ENCODE peak calls at places on chromosomes 11 and 22, in five cellular contexts. M is suprapubic skin, P is neural progenitor cell, U is tibial nerve, W is GM23338. H is an unnamed sample.

GRCh38 chr11:42034821-42035220 is 575.4 kb upstream of the LRRC4C start:
- DNase-seq in M (no peak), P (no peak), U (no peak), W (no peak), H (no peak)

GRCh38 chr11:94602430-94603372 is 35.5 kb downstream of the PIWIL4 start:
- DNase-seq in M (no peak), P (no peak), U (peak; percentile 55), W (peak; percentile 71), H (peak; percentile 59)

GRCh38 chr22:43077121-43077877 is 11.9 kb downstream of the TTLL1 start:
- DNase-seq in M (no peak), P (no peak), U (no peak), W (no peak), H (peak; percentile 27)

GRCh38 chr11:47130541-47130940 is 46.1 kb downstream of the ARFGAP2 start:
- DNase-seq in M (no peak), P (peak; percentile 46), U (peak; percentile 50), W (peak; percentile 52), H (peak; percentile 87)

GRCh38 chr11:60864856-60865513 is 2.4 kb upstream of the ZP1 start:
- DNase-seq in M (peak; percentile 41), P (no peak), U (no peak), W (no peak), H (no peak)

GRCh38 chr11:763549-764321 is 13.6 kb downstream of the GATD1 start:
- DNase-seq in M (no peak), P (no peak), U (no peak), W (no peak), H (no peak)

GRCh38 chr22:35761037-35761436 is 43.4 kb downstream of the APOL5 start:
- DNase-seq in M (no peak), P (no peak), U (no peak), W (peak; percentile 43), H (peak; percentile 16)

GRCh38 chr11:60563553-60564235 is 48.5 kb downstream of the MS4A13 start:
- DNase-seq in M (no peak), P (no peak), U (no peak), W (peak; percentile 46), H (peak; percentile 33)

GRCh38 chr11:19275496-19275895 is 34.8 kb upstream of the E2F8 start:
- DNase-seq in M (no peak), P (no peak), U (no peak), W (no peak), H (no peak)

GRCh38 chr22:40469181-40469580 is 98.8 kb downstream of the SGSM3 start:
- DNase-seq in M (no peak), P (no peak), U (no peak), W (no peak), H (no peak)

GRCh38 chr11:95149659-95150294 is 60.1 kb downstream of the ENDOD1 start:
- DNase-seq in M (no peak), P (peak; percentile 90), U (no peak), W (peak; percentile 69), H (peak; percentile 77)

GRCh38 chr22:23849009-23850006 is 8.4 kb upstream of the SLC2A11 start:
- DNase-seq in M (peak; percentile 90), P (peak; percentile 93), U (peak; percentile 75), W (peak; percentile 91), H (peak; percentile 84)

GRCh38 chr11:47215366-47215925 is 672 bp downstream of the DDB2 start:
- DNase-seq in M (no peak), P (peak; percentile 34), U (no peak), W (no peak), H (no peak)

GRCh38 chr11:62020661-62021060 is 53.2 kb upstream of the FTH1 start:
- DNase-seq in M (no peak), P (no peak), U (no peak), W (no peak), H (no peak)

GRCh38 chr11:103070142-103070541 is 21.8 kb downstream of the DCUN1D5 start:
- DNase-seq in M (no peak), P (no peak), U (no peak), W (no peak), H (no peak)

GRCh38 chr22:17772249-17772962 is 1.9 kb downstream of the BID start:
- DNase-seq in M (no peak), P (no peak), U (no peak), W (no peak), H (peak; percentile 25)

GRCh38 chr22:17773606-17774205 is 563 bp downstream of the BID start:
- DNase-seq in M (no peak), P (peak; percentile 89), U (no peak), W (peak; percentile 83), H (peak; percentile 58)

GRCh38 chr22:17774928-17775675 is 833 bp upstream of the BID start:
- DNase-seq in M (no peak), P (peak; percentile 30), U (no peak), W (no peak), H (no peak)

GRCh38 chr22:17774206-17774927 is at the start of gene BID:
- DNase-seq in M (no peak), P (peak; percentile 66), U (no peak), W (peak; percentile 40), H (peak; percentile 35)

DNA sequence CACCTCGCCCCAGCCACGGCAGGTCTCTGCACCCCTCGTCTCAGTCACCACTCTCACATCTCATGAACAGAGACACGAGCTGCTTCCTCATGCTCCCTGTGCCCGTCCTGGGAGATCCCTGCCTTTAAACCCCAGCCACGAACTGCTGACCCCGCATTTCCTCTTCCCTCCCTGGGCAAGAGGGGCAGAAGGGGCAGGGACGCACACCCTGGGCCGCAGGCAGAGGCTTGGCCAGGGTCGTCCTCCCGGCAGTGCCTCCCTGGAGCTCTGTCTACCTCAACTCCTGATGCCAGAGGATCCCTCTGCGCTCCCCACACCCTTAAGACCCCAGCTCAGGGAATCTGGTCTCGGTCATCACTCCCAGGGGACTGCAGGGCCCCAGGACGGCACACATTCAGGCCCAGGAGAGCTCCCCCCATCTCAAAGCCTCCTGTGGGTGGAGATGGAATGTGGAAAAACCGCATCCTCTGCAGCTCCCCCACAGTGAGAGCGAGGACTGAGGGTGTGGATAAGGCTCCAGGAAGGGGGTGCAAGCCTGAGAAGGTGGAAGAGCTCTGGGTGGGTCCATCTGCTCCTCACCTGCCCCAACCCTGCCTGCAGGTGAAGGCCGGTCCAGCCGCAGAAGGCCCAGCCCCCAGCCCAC is 1.2 kb downstream of the BID start:
- DNase-seq in M (no peak), P (no peak), U (no peak), W (peak; percentile 42), H (peak; percentile 56)
- H3K27ac ChIP-seq in M (no peak overlapping the region), P (no peak overlapping the region), U (no peak overlapping the region), W (no peak overlapping the region), H (no peak overlapping the region)

DNA sequence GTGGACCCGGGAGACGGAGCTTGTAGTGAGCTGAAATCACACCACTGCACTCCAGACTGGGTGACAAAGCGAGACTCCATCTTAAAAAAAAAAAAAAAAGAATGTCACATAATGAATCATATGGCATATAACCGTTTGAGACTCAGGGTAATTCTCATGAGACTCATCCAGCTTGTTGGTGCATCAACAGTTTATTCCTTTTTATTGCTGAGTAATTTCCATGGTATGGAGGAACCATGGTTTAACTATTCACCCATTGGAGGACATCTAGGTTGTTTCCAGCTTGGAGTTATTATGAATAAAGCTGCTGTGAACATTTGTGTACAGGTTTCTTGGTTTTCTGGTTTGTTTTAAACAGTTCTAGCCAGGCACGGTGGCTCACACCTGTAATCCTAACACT is 25.3 kb downstream of the PPARA start:
- DNase-seq in M (no peak), P (no peak), U (no peak), W (no peak), H (no peak)
- H3K27ac ChIP-seq in M (no peak overlapping the region), P (no peak overlapping the region), U (no peak overlapping the region), W (no peak overlapping the region), H (no peak overlapping the region)

GRCh38 chr11:7611411-7611810 is 61.9 kb downstream of the CYB5R2 start:
- DNase-seq in M (no peak), P (no peak), U (no peak), W (no peak), H (no peak)

GRCh38 chr11:7612661-7613393 is 60.5 kb downstream of the CYB5R2 start:
- DNase-seq in M (no peak), P (peak; percentile 69), U (no peak), W (no peak), H (no peak)

GRCh38 chr11:7613394-7613720 is 59.9 kb downstream of the CYB5R2 start:
- DNase-seq in M (no peak), P (no peak), U (no peak), W (no peak), H (no peak)

GRCh38 chr11:7610393-7610792 is 62.9 kb downstream of the CYB5R2 start:
- DNase-seq in M (no peak), P (no peak), U (no peak), W (no peak), H (no peak)

DNA sequence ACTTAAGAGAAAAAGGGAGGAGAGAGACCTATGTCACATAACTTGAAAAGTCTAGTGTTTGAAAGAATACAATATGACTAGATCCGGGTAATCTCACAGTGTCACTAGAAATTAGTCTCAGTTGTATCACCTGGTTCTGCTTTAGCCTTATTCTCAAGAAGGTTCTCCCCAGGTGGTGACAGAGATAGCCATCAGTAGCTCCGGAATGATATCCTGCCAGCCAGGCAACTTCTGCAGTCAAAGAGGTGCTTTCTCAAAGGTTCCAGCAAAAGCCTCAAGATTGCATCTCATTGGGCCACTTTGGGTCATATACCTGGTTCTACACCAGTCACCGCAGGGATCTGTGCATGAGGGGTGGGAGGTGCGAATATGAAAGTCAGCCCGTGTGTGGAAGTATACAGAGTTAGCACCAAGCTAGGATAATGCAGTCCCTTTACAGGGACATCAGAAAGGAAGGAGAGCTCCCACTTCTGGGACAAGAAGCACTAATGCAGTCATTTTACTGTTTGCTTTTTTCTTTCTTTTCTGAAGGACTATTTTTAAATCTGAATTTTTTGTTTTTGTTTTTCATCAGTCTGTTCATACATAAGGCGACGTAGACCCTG is 61.1 kb downstream of the CYB5R2 start:
- DNase-seq in M (no peak), P (no peak), U (no peak), W (no peak), H (no peak)
- H3K27ac ChIP-seq in M (peak overlapping the region; percentile 20), P (no peak overlapping the region), U (peak overlapping the region; percentile 18), W (no peak overlapping the region), H (peak overlapping the region; percentile 13)

DNA sequence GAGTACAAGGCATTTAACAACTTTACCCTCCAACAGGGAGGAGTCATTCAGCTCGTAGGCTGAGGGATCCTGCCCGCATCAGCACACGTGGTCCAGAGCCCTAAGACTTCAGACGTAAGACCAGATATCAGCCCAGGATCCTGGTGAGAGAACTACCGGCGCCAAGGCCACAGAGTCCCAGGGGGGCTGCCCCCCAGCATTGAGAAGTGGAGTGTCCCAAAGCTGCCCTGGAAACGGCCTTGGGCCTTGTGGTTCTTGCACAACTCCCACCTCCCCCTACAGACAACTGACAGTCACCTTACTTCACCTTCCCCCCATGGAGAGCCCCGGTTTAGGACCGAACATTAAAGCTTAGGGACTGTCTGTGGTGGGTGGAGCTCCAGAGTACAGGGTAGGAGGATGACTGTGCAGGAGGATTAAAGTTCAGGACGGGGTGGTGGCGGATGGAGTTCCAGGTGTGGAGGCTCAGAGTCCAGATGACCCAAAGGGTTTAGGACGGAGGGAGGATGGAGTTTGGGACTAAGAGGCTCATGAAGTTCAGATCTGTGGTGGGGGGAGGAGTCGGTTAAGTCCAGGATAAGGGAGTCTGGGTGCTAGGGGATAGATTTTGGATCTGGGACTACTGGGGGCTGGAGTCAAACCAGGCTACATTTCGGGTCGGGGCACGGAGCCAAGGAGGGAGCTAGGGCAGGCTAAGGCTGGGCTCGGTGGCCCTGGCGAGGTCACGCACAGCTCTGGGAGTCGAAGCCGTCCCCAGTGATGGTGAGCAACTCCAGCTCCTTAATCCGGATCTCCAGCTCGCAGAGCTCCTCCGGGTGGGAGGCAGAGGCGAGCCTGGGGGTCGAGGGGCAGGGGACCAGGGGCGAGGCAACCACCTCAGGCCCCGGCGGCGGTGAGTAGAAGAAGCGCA is 856 bp downstream of the C11orf91 start:
- DNase-seq in M (no peak), P (no peak), U (no peak), W (no peak), H (peak; percentile 44)
- H3K27ac ChIP-seq in M (peak overlapping the region; percentile 74), P (no peak overlapping the region), U (peak overlapping the region; percentile 88), W (no peak overlapping the region), H (peak overlapping the region; percentile 53)

H was measured in SJCRH30.